ENCODE peak calls at places on chromosomes 3 and 15, in ten cellular contexts. A is activated gamma-delta T cell treated with Interleukin-2 at 50 U/mL for 16 hours; O is amniotic epithelial cell; L is fibroblast of lung; T is Panc1; K is NCI-H446; F is stimulated activated CD8-positive, alpha-beta memory T cell treated with anti-CD3 and anti-CD28 coated beads, Interleukin-7, amount 100 ng/mL, for 1 hour; U is activated T-cell treated with anti-CD3 and anti-CD28 coated beads, Interleukin-2, amount 50 U/mL, for 1 hour; S is left ventricle myocardium inferior; E is SHP77. Z is an unnamed sample.

GRCh38 chr15:31357148-31357547 is 30.5 kb downstream of the KLF13 start:
- DNase-seq in A (no peak), O (no peak), L (no peak), T (no peak), K (no peak), F (no peak), U (no peak), S (no peak), E (no peak), Z (no peak)

GRCh38 chr3:86563358-86563970 is 427.5 kb downstream of the VGLL3 start:
- DNase-seq in A (no peak), O (peak), L (peak), T (peak), K (no peak), F (no peak), U (no peak), S (no peak), E (peak), Z (peak)

GRCh38 chr3:133494469-133494868 is 79.0 kb upstream of the CDV3 start:
- DNase-seq in A (no peak), O (peak), L (peak), T (no peak), K (no peak), F (no peak), U (no peak), S (no peak), E (peak), Z (no peak)

GRCh38 chr3:127729556-127730056 is 56.9 kb downstream of the ABTB1 start:
- DNase-seq in A (no peak), O (peak), L (no peak), T (no peak), K (no peak), F (no peak), U (no peak), S (no peak), E (no peak), Z (peak)

GRCh38 chr15:88982946-88983342 is 69.8 kb upstream of the MFGE8 start:
- DNase-seq in A (no peak), O (no peak), L (no peak), T (no peak), K (no peak), F (no peak), U (no peak), S (no peak), E (no peak), Z (no peak)

GRCh38 chr15:72168131-72168825 is 29.3 kb downstream of the GRAMD2A start:
- DNase-seq in A (no peak), O (peak), L (peak), T (no peak), K (no peak), F (no peak), U (no peak), S (peak), E (no peak), Z (no peak)

GRCh38 chr3:123929325-123929724 is 31.7 kb downstream of the CCDC14 start:
- DNase-seq in A (no peak), O (no peak), L (no peak), T (no peak), K (no peak), F (no peak), U (no peak), S (no peak), E (no peak), Z (no peak)

GRCh38 chr3:119628390-119628789 is 30.7 kb downstream of the PLA1A start:
- DNase-seq in A (no peak), O (no peak), L (no peak), T (no peak), K (no peak), F (no peak), U (no peak), S (no peak), E (no peak), Z (no peak)

GRCh38 chr15:88302373-88302772 is 45.8 kb upstream of the NTRK3 start:
- DNase-seq in A (no peak), O (no peak), L (no peak), T (no peak), K (no peak), F (no peak), U (no peak), S (no peak), E (no peak), Z (no peak)

GRCh38 chr15:90035095-90035834 is 34.1 kb downstream of the ZNF710 start:
- DNase-seq in A (no peak), O (peak), L (peak), T (no peak), K (no peak), F (no peak), U (no peak), S (peak), E (peak), Z (peak)

GRCh38 chr3:68089572-68089991 is 435.2 kb upstream of the SUCLG2 start:
- DNase-seq in A (no peak), O (no peak), L (peak), T (no peak), K (no peak), F (no peak), U (no peak), S (no peak), E (no peak), Z (no peak)

GRCh38 chr3:163541629-163542028 is 1536.7 kb downstream of the SI start:
- DNase-seq in A (no peak), O (no peak), L (no peak), T (no peak), K (no peak), F (no peak), U (no peak), S (no peak), E (no peak), Z (no peak)

GRCh38 chr3:185250247-185250646 is 3.6 kb downstream of the EHHADH start:
- DNase-seq in A (no peak), O (peak), L (peak), T (no peak), K (no peak), F (no peak), U (no peak), S (no peak), E (no peak), Z (no peak)

GRCh38 chr3:95923496-95924210 is 890.7 kb upstream of the EPHA6 start:
- DNase-seq in A (no peak), O (peak), L (peak), T (no peak), K (no peak), F (no peak), U (no peak), S (no peak), E (peak), Z (no peak)

GRCh38 chr3:142601713-142602112 is 5.5 kb downstream of the PLS1 start:
- DNase-seq in A (no peak), O (no peak), L (peak), T (no peak), K (no peak), F (no peak), U (no peak), S (no peak), E (no peak), Z (no peak)

GRCh38 chr3:35946121-35946856 is 307.0 kb downstream of the ARPP21 start:
- DNase-seq in A (no peak), O (peak), L (peak), T (no peak), K (peak), F (no peak), U (no peak), S (no peak), E (peak), Z (no peak)

GRCh38 chr3:45612918-45613602 is 18.5 kb downstream of the LIMD1 start:
- DNase-seq in A (no peak), O (peak), L (peak), T (no peak), K (no peak), F (no peak), U (no peak), S (no peak), E (no peak), Z (peak)

GRCh38 chr3:62531494-62531893 is 158.1 kb upstream of the FEZF2 start:
- DNase-seq in A (no peak), O (no peak), L (no peak), T (no peak), K (no peak), F (no peak), U (no peak), S (no peak), E (no peak), Z (no peak)

GRCh38 chr15:101316529-101316928 is 21.5 kb upstream of the SNRPA1 start:
- DNase-seq in A (no peak), O (no peak), L (no peak), T (no peak), K (no peak), F (no peak), U (peak), S (no peak), E (no peak), Z (no peak)

GRCh38 chr3:55474213-55474632 is 12.9 kb downstream of the WNT5A start:
- DNase-seq in A (no peak), O (no peak), L (peak), T (no peak), K (no peak), F (no peak), U (no peak), S (no peak), E (no peak), Z (no peak)

GRCh38 chr3:112492124-112492523 is 7.1 kb downstream of the BTLA start:
- DNase-seq in A (no peak), O (no peak), L (no peak), T (no peak), K (no peak), F (no peak), U (no peak), S (no peak), E (no peak), Z (peak)

GRCh38 chr15:92074646-92075045 is 221.1 kb downstream of the SLCO3A1 start:
- DNase-seq in A (no peak), O (no peak), L (peak), T (no peak), K (no peak), F (no peak), U (no peak), S (peak), E (no peak), Z (no peak)

GRCh38 chr3:131705558-131706051 is 202.8 kb upstream of the MRPL3 start:
- DNase-seq in A (no peak), O (no peak), L (peak), T (no peak), K (no peak), F (no peak), U (no peak), S (no peak), E (no peak), Z (no peak)

GRCh38 chr15:33656090-33656670 is 312.1 kb upstream of the CHRM5 start:
- DNase-seq in A (no peak), O (no peak), L (no peak), T (no peak), K (no peak), F (no peak), U (no peak), S (no peak), E (no peak), Z (no peak)

GRCh38 chr3:114650808-114651207 is 357.0 kb downstream of the TIGIT start:
- DNase-seq in A (no peak), O (peak), L (peak), T (no peak), K (no peak), F (no peak), U (no peak), S (no peak), E (no peak), Z (no peak)

GRCh38 chr3:46500631-46501377 is 3.0 kb downstream of the RTP3 start:
- DNase-seq in A (no peak), O (peak), L (peak), T (no peak), K (no peak), F (no peak), U (no peak), S (no peak), E (no peak), Z (no peak)

GRCh38 chr15:65336767-65337435 is 32.4 kb downstream of the RNU5B-1 start:
- DNase-seq in A (no peak), O (no peak), L (no peak), T (no peak), K (no peak), F (no peak), U (no peak), S (no peak), E (no peak), Z (no peak)

GRCh38 chr3:122298239-122298638 is 26.8 kb upstream of the CSTA start:
- DNase-seq in A (no peak), O (no peak), L (no peak), T (no peak), K (no peak), F (no peak), U (no peak), S (no peak), E (no peak), Z (no peak)

GRCh38 chr3:60854762-60855161 is 396.5 kb downstream of the FHIT start:
- DNase-seq in A (no peak), O (no peak), L (peak), T (no peak), K (no peak), F (no peak), U (no peak), S (no peak), E (no peak), Z (no peak)

GRCh38 chr15:80578206-80578595 is 116.9 kb upstream of the ABHD17C start:
- DNase-seq in A (no peak), O (no peak), L (no peak), T (no peak), K (no peak), F (no peak), U (no peak), S (no peak), E (no peak), Z (no peak)

GRCh38 chr15:74788716-74789151 is 6.9 kb downstream of the CSK start:
- DNase-seq in A (peak), O (no peak), L (no peak), T (no peak), K (no peak), F (no peak), U (peak), S (no peak), E (no peak), Z (no peak)

GRCh38 chr15:82972990-82973389 is 13.0 kb upstream of the RAMAC start:
- DNase-seq in A (no peak), O (peak), L (no peak), T (no peak), K (no peak), F (no peak), U (no peak), S (no peak), E (no peak), Z (no peak)

Z was measured in NCI-H2029 treated with DMSO at 0.1 percent for 48 hours.